ENCODE peak calls at places on chromosome 20, in nine cellular contexts. I is Peyer's patch; D is HuH-7.5; N is amniotic stem cell; T is HEK293T; Q is NCI-H1092 treated with DMSO at 0.1 percent for 48 hours; B is activated CD8-positive, alpha-beta memory T cell treated with anti-CD3 and anti-CD28 coated beads, Interleukin-2, amount 50 U/mL, for 48 hours; X is stimulated activated CD8-positive, alpha-beta memory T cell treated with anti-CD3 and anti-CD28 coated beads, Interleukin-7, amount 100 ng/mL, for 4 hours; V is AG09309. A is an unnamed sample.

GRCh38 chr20:5156670-5157448 is 30.1 kb downstream of the CDS2 start:
- DNase-seq in X (no peak), Q (no peak), V (no peak), D (no peak), B (no peak), T (no peak), I (no peak), N (no peak), A (no peak)

GRCh38 chr20:48758206-48758820 is 69.5 kb downstream of the PREX1 start:
- DNase-seq in N (no peak), D (no peak), I (peak), B (no peak), V (no peak), X (peak), T (no peak), Q (no peak), A (peak)

GRCh38 chr20:1912056-1912455 is 16.8 kb downstream of the SIRPA start:
- DNase-seq in N (no peak), T (no peak), V (no peak), I (no peak), Q (no peak), D (no peak), X (no peak), B (no peak), A (no peak)

GRCh38 chr20:44731657-44732056 is 14.0 kb upstream of the KCNK15 start:
- DNase-seq in N (no peak), Q (no peak), X (no peak), B (no peak), D (no peak), V (no peak), I (no peak), T (no peak), A (no peak)

GRCh38 chr20:64131406-64131805 is 24.0 kb upstream of the NPBWR2 start:
- DNase-seq in V (no peak), D (peak), Q (peak), B (no peak), N (no peak), T (no peak), I (no peak), X (no peak), A (no peak)

GRCh38 chr20:34540596-34541263 is 17.8 kb upstream of the MAP1LC3A start:
- DNase-seq in V (no peak), Q (no peak), D (no peak), X (no peak), B (no peak), T (no peak), I (no peak), N (no peak), A (no peak)

GRCh38 chr20:23774081-23774480 is 23.3 kb upstream of the CST1 start:
- DNase-seq in X (no peak), B (no peak), D (no peak), Q (no peak), I (no peak), V (no peak), N (no peak), T (no peak), A (no peak)

GRCh38 chr20:7989379-7989778 is 30.2 kb downstream of the TMX4 start:
- DNase-seq in Q (no peak), V (no peak), D (no peak), X (no peak), N (no peak), I (no peak), T (no peak), B (no peak), A (no peak)

GRCh38 chr20:14470231-14470894 is 133.0 kb upstream of the FLRT3 start:
- DNase-seq in I (no peak), Q (no peak), N (no peak), T (no peak), B (no peak), X (no peak), V (no peak), D (no peak), A (no peak)

GRCh38 chr20:58895099-58895795 is 42.7 kb downstream of the GNAS start:
- DNase-seq in Q (no peak), X (no peak), I (no peak), B (no peak), V (no peak), D (no peak), T (no peak), N (no peak), A (no peak)

GRCh38 chr20:56933331-56933698 is 304.2 kb downstream of the TFAP2C start:
- DNase-seq in N (no peak), I (no peak), X (no peak), T (no peak), B (no peak), D (no peak), V (no peak), Q (no peak), A (no peak)

GRCh38 chr20:50649587-50649986 is 41.8 kb downstream of the RIPOR3 start:
- DNase-seq in B (no peak), D (no peak), I (no peak), T (no peak), V (no peak), N (no peak), Q (no peak), X (no peak), A (no peak)

GRCh38 chr20:51573576-51574243 is 31.2 kb upstream of the NFATC2 start:
- DNase-seq in Q (no peak), B (no peak), I (no peak), V (no peak), X (no peak), T (no peak), D (no peak), N (no peak), A (no peak)

GRCh38 chr20:24670981-24671380 is 201.6 kb downstream of the SYNDIG1 start:
- DNase-seq in Q (no peak), I (no peak), X (no peak), B (no peak), T (no peak), V (no peak), D (no peak), N (no peak), A (no peak)

GRCh38 chr20:59120919-59121318 is 42.7 kb upstream of the ZNF831 start:
- DNase-seq in V (no peak), B (no peak), Q (no peak), N (no peak), X (no peak), D (no peak), I (peak), T (no peak), A (no peak)

GRCh38 chr20:46709055-46709458 is 392 bp upstream of the SLC2A10 start:
- DNase-seq in D (no peak), X (no peak), N (no peak), V (no peak), B (no peak), I (no peak), Q (no peak), T (no peak), A (no peak)

GRCh38 chr20:22717466-22717865 is 133.1 kb upstream of the FOXA2 start:
- DNase-seq in T (no peak), B (no peak), N (peak), Q (no peak), V (no peak), I (no peak), D (no peak), X (no peak), A (no peak)

GRCh38 chr20:60268502-60268901 is 310.3 kb downstream of the CDH26 start:
- DNase-seq in N (no peak), Q (no peak), I (no peak), T (no peak), B (no peak), X (no peak), D (no peak), V (no peak), A (no peak)

GRCh38 chr20:48823960-48824497 is 3.8 kb downstream of the PREX1 start:
- DNase-seq in N (peak), D (no peak), T (no peak), Q (no peak), V (peak), I (no peak), X (peak), B (peak), A (no peak)

GRCh38 chr20:57393321-57394086 is 2.3 kb downstream of the RBM38 start:
- DNase-seq in T (no peak), V (no peak), N (no peak), I (no peak), B (no peak), X (no peak), Q (peak), D (no peak), A (no peak)

GRCh38 chr20:38119446-38119845 is 45.6 kb downstream of the TGM2 start:
- DNase-seq in N (no peak), V (no peak), I (peak), X (no peak), D (no peak), Q (no peak), B (no peak), T (no peak), A (no peak)

GRCh38 chr20:46252352-46253091 is 55.8 kb downstream of the CDH22 start:
- DNase-seq in B (no peak), D (no peak), V (no peak), Q (no peak), T (no peak), X (no peak), I (no peak), N (no peak), A (no peak)

GRCh38 chr20:13784893-13785715 is at the start of the genes ESF1 and NDUFAF5:
- DNase-seq in D (peak), N (peak), I (peak), T (peak), X (peak), B (peak), Q (peak), V (peak), A (peak)

GRCh38 chr20:47118641-47119040 is 224.0 kb downstream of the EYA2 start:
- DNase-seq in X (no peak), B (no peak), I (no peak), T (no peak), D (no peak), N (no peak), V (no peak), Q (no peak), A (no peak)

GRCh38 chr20:24045621-24046020 is 57.0 kb upstream of the GGTLC1 start:
- DNase-seq in Q (no peak), D (no peak), V (no peak), B (no peak), X (no peak), I (no peak), N (no peak), T (no peak), A (no peak)

GRCh38 chr20:61656198-61656597 is 404.1 kb downstream of the CDH4 start:
- DNase-seq in N (no peak), B (no peak), T (no peak), I (no peak), Q (no peak), D (no peak), V (no peak), X (no peak), A (no peak)